ENCODE peak calls at places on chromosomes 1 and 21, in six cellular contexts. U, D, E, F, I and H are unnamed samples.

GRCh38 chr1:245677446-245678240 is 522.9 kb downstream of the KIF26B start:
- DNase-seq in U (no peak), D (peak; percentile 6), E (no peak), F (no peak), I (peak; percentile 39), H (no peak)

GRCh38 chr1:3244539-3245315 is 175.7 kb downstream of the PRDM16 start:
- DNase-seq in U (no peak), D (no peak), E (no peak), F (no peak), I (peak; percentile 56), H (no peak)

GRCh38 chr1:90579212-90579802 is 137.8 kb downstream of the BARHL2 start:
- DNase-seq in U (no peak), D (no peak), E (peak; percentile 43), F (no peak), I (peak; percentile 61), H (peak; percentile 41)

GRCh38 chr1:64515427-64515826 is 45.5 kb downstream of the CACHD1 start:
- DNase-seq in U (peak; percentile 42), D (peak; percentile 91), E (no peak), F (no peak), I (peak; percentile 89), H (no peak)

GRCh38 chr1:40768146-40768990 is 15.2 kb upstream of the KCNQ4 start:
- DNase-seq in U (no peak), D (peak; percentile 57), E (no peak), F (no peak), I (no peak), H (no peak)

GRCh38 chr1:172185206-172185605 is 235.3 kb upstream of the C1orf105 start:
- DNase-seq in U (no peak), D (no peak), E (no peak), F (no peak), I (no peak), H (no peak)

GRCh38 chr1:54297596-54298283 is 97.8 kb downstream of the MRPL37 start:
- DNase-seq in U (no peak), D (peak; percentile 78), E (peak; percentile 42), F (no peak), I (no peak), H (no peak)

GRCh38 chr21:41751621-41752020 is 15.2 kb downstream of the RIPK4 start:
- DNase-seq in U (peak; percentile 4), D (no peak), E (no peak), F (no peak), I (no peak), H (no peak)

GRCh38 chr1:220164517-220164916 is 70.6 kb downstream of the IARS2 start:
- DNase-seq in U (no peak), D (no peak), E (no peak), F (no peak), I (no peak), H (no peak)

GRCh38 chr1:182080955-182081582 is 19.6 kb upstream of the ZNF648 start:
- DNase-seq in U (no peak), D (no peak), E (peak; percentile 38), F (no peak), I (peak; percentile 65), H (peak; percentile 12)

GRCh38 chr1:151972533-151973270 is 21.0 kb downstream of the S100A10 start:
- DNase-seq in U (no peak), D (peak; percentile 77), E (no peak), F (no peak), I (peak; percentile 95), H (no peak)

GRCh38 chr1:40607921-40608320 is 57.6 kb downstream of the RIMS3 start:
- DNase-seq in U (no peak), D (peak; percentile 20), E (no peak), F (no peak), I (no peak), H (no peak)

GRCh38 chr1:39687243-39687642 is 4.0 kb downstream of the HPCAL4 start:
- DNase-seq in U (no peak), D (no peak), E (no peak), F (no peak), I (no peak), H (no peak)

GRCh38 chr1:199489594-199489993 is 537.9 kb upstream of the NR5A2 start:
- DNase-seq in U (no peak), D (no peak), E (no peak), F (no peak), I (no peak), H (no peak)

GRCh38 chr1:31793586-31794285 is 22.1 kb downstream of the SPOCD1 start:
- DNase-seq in U (no peak), D (peak; percentile 39), E (no peak), F (no peak), I (no peak), H (no peak)

GRCh38 chr1:218156602-218157001 is 128.5 kb upstream of the RRP15 start:
- DNase-seq in U (peak; percentile 21), D (no peak), E (peak; percentile 9), F (no peak), I (no peak), H (no peak)

GRCh38 chr1:192951961-192952460 is 107.1 kb downstream of the UCHL5 start:
- DNase-seq in U (no peak), D (peak; percentile 56), E (no peak), F (no peak), I (peak; percentile 85), H (no peak)

GRCh38 chr1:167291539-167292195 is 71.0 kb downstream of the POU2F1 start:
- DNase-seq in U (no peak), D (no peak), E (no peak), F (no peak), I (no peak), H (no peak)

GRCh38 chr1:14263207-14263606 is 335.3 kb upstream of the KAZN start:
- DNase-seq in U (no peak), D (no peak), E (no peak), F (no peak), I (no peak), H (no peak)

GRCh38 chr1:97350662-97351061 is 570.2 kb downstream of the DPYD start:
- DNase-seq in U (no peak), D (no peak), E (no peak), F (no peak), I (no peak), H (no peak)

GRCh38 chr1:205783904-205784303 is 8.6 kb upstream of the RAB29 start:
- DNase-seq in U (no peak), D (no peak), E (no peak), F (no peak), I (peak; percentile 43), H (no peak)

GRCh38 chr1:40637617-40638016 is 27.9 kb downstream of the RIMS3 start:
- DNase-seq in U (no peak), D (no peak), E (no peak), F (no peak), I (no peak), H (no peak)

GRCh38 chr1:228393268-228393699 is 13.4 kb downstream of the TRIM11 start:
- DNase-seq in U (peak; percentile 58), D (peak; percentile 72), E (no peak), F (no peak), I (peak; percentile 84), H (no peak)

GRCh38 chr1:244305776-244306341 is 145.8 kb downstream of the ADSS2 start:
- DNase-seq in U (no peak), D (peak; percentile 75), E (no peak), F (no peak), I (no peak), H (no peak)

GRCh38 chr1:150256193-150256548 is 1.4 kb upstream of the CA14 start:
- DNase-seq in U (no peak), D (no peak), E (no peak), F (no peak), I (no peak), H (no peak)

GRCh38 chr1:23108918-23109533 is 59.6 kb downstream of the LUZP1 start:
- DNase-seq in U (no peak), D (no peak), E (no peak), F (no peak), I (no peak), H (no peak)

GRCh38 chr1:46342677-46343350 is 2.2 kb downstream of the NSUN4 start:
- DNase-seq in U (no peak), D (no peak), E (no peak), F (no peak), I (no peak), H (no peak)
- H3K27ac ChIP-seq in U (peak overlapping the region; percentile 48), D (no peak overlapping the region), E (no peak overlapping the region), F (no peak overlapping the region), I (no peak overlapping the region), H (peak overlapping the region; percentile 97)

GRCh38 chr1:63319069-63320023 is 3.0 kb upstream of the FOXD3 start:
- DNase-seq in U (no peak), D (no peak), E (peak; percentile 45), F (no peak), I (no peak), H (no peak)

GRCh38 chr1:63317007-63317813 is 5.2 kb upstream of the FOXD3 start:
- DNase-seq in U (peak; percentile 32), D (peak; percentile 68), E (peak; percentile 65), F (no peak), I (peak; percentile 70), H (no peak)

GRCh38 chr1:63320024-63320799 is 2.2 kb upstream of the FOXD3 start:
- DNase-seq in U (no peak), D (no peak), E (peak; percentile 32), F (no peak), I (peak; percentile 32), H (no peak)

GRCh38 chr1:63317814-63318156 is 4.6 kb upstream of the FOXD3 start:
- DNase-seq in U (no peak), D (no peak), E (no peak), F (no peak), I (no peak), H (no peak)

GRCh38 chr1:63318255-63319068 is 3.9 kb upstream of the FOXD3 start:
- DNase-seq in U (no peak), D (no peak), E (no peak), F (no peak), I (no peak), H (no peak)
- H3K4me3 ChIP-seq in U (no peak overlapping the region), D (no peak overlapping the region), E (no peak overlapping the region), F (no peak overlapping the region), I (no peak overlapping the region), H (no peak overlapping the region)

GRCh38 chr1:248111157-248111556 is 16.2 kb downstream of the OR2L13 start:
- DNase-seq in U (no peak), D (no peak), E (no peak), F (no peak), I (peak; percentile 1), H (no peak)

GRCh38 chr1:248114890-248115289 is 19.9 kb downstream of the OR2L13 start:
- DNase-seq in U (no peak), D (no peak), E (no peak), F (no peak), I (no peak), H (no peak)
- H3K4me1 ChIP-seq in U (no peaks in the 10 kb centered on the region), D (no peaks in the 10 kb centered on the region), E (no peaks in the 10 kb centered on the region), F (no peaks in the 10 kb centered on the region), I (no peaks in the 10 kb centered on the region), H (no peaks in the 10 kb centered on the region)

DNA sequence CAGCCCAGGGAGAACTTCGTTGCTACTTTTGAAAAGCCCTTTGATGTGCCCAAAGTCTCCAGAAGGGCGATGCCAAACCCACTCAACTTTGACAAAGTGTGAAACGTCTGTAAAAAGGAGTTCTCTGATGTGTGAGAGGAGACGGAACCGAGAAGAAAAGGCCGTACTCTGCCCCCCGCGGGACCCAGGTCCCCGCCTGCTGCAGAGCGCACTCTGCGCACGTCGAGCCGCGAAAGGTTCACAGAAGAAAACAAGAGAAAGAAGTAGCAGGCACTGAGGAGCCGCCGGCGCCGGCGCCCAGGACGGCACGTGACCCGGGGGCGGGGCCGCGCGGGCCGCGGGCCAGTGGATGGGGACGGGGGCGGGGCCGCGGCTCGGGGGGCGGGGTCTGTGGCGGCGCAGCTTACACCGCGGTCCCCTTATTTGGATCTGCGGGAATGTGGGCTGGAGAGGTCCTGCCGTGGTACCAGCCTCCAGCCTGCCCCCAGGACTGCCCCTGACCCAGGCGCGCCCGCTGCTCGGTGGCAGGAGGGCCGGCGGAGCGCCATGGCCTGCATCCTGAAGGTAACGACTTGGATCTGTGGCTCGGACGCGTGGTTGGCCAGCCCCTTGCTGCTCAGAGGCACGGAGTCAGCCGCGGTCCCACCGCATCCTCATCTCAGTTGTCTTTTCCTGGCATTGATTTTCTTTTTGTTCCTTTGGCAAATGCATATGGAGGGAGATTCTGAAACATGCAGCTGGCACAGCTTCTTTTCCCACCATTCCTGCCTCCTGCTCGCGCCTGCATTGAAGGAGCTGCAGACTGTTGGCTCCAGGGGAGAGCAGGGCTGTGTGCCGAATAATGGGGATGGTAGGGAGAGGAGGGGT is at the start of gene ST6GALNAC3:
- DNase-seq in U (peak; percentile 78), D (peak; percentile 81), E (peak; percentile 75), F (peak; percentile 63), I (peak; percentile 74), H (peak; percentile 70)
- H3K27ac ChIP-seq in U (peak within 1 kb of the TSS; percentile 86), D (no peak within 1 kb of the TSS), E (no peak within 1 kb of the TSS), F (peak within 1 kb of the TSS; percentile 56), I (no peak within 1 kb of the TSS), H (no peak within 1 kb of the TSS)